ENCODE peak calls at places on chromosome 4, in nine cellular contexts. R, F, D, L, V, C, W, K and U are unnamed samples.

GRCh38 chr4:37936889-37937498 is 23.2 kb upstream of the PTTG2 start:
- ATAC-seq in R (peak; percentile 48), F (peak; percentile 34), D (peak; percentile 61), L (no peak), V (no peak), C (no peak), W (no peak), K (peak; percentile 40), U (no peak)

GRCh38 chr4:39044947-39045734 is 12.9 kb upstream of the TMEM156 start:
- ATAC-seq in R (peak; percentile 47), F (peak; percentile 23), D (peak; percentile 54), L (peak; percentile 20), V (peak; percentile 65), C (peak; percentile 26), W (peak; percentile 15), K (peak; percentile 51), U (peak; percentile 63)

GRCh38 chr4:147683172-147683571 is 791 bp downstream of the PRMT9 start:
- ATAC-seq in R (no peak), F (peak; percentile 72), D (peak; percentile 58), L (no peak), V (peak; percentile 38), C (peak; percentile 40), W (no peak), K (peak; percentile 51), U (peak; percentile 40)

GRCh38 chr4:40723728-40724127 is 26.0 kb upstream of the NSUN7 start:
- ATAC-seq in R (no peak), F (peak; percentile 39), D (no peak), L (no peak), V (no peak), C (no peak), W (no peak), K (no peak), U (no peak)

GRCh38 chr4:122687450-122688121 is 44.9 kb upstream of the BBS12 start:
- ATAC-seq in R (no peak), F (no peak), D (no peak), L (no peak), V (no peak), C (peak; percentile 62), W (peak; percentile 52), K (no peak), U (no peak)

GRCh38 chr4:159117564-159117963 is 14.7 kb downstream of the RAPGEF2 start:
- ATAC-seq in R (no peak), F (no peak), D (peak; percentile 51), L (no peak), V (no peak), C (peak; percentile 25), W (no peak), K (peak; percentile 53), U (no peak)

GRCh38 chr4:3690576-3691152 is 75.5 kb upstream of the ADRA2C start:
- ATAC-seq in R (no peak), F (no peak), D (no peak), L (no peak), V (no peak), C (no peak), W (no peak), K (no peak), U (no peak)

GRCh38 chr4:187218705-187219245 is 495.1 kb upstream of the FAT1 start:
- ATAC-seq in R (no peak), F (no peak), D (no peak), L (no peak), V (no peak), C (no peak), W (no peak), K (no peak), U (no peak)

GRCh38 chr4:173170210-173170778 is 1.7 kb downstream of the GALNT7 start:
- ATAC-seq in R (no peak), F (no peak), D (no peak), L (no peak), V (peak; percentile 2), C (no peak), W (no peak), K (no peak), U (no peak)

GRCh38 chr4:152045781-152046571 is 285.2 kb upstream of the GATB start:
- ATAC-seq in R (peak; percentile 95), F (peak; percentile 97), D (peak; percentile 94), L (no peak), V (peak; percentile 85), C (peak; percentile 83), W (no peak), K (peak; percentile 92), U (peak; percentile 65)

DNA sequence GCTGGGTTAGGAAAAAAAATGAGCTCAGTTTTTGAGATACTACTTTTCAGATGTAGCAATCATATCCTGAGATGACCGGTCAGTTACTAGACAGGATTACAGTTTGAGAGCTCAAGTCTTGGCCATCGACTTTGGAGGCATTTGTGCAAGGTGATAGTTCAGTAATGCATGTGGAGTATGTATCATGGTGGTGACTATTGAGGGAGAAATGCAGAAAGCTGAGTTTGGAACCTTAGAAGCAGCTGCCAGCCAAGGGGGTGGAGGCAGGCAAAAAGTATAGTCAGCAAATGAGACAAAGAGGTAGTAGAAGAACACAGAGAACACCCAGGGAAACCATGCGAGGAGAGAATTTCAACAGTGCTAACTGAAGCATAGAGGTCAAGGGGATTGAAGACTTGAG is 48.7 kb upstream of the SLC4A4 start:
- ATAC-seq in R (no peak), F (no peak), D (no peak), L (no peak), V (no peak), C (no peak), W (no peak), K (no peak), U (peak; percentile 34)
- TF ChIP-seq CTCF in R (no peak), F (no peak), D (no peak), L (no peak), V (no peak), C (no peak), W (no peak), K (no peak), U (no peak)

GRCh38 chr4:184751585-184751956 is 17.7 kb upstream of the CENPU start:
- ATAC-seq in R (no peak), F (no peak), D (no peak), L (no peak), V (no peak), C (no peak), W (no peak), K (no peak), U (no peak)

GRCh38 chr4:184752496-184753275 is 18.8 kb upstream of the CENPU start:
- ATAC-seq in R (no peak), F (no peak), D (no peak), L (no peak), V (no peak), C (no peak), W (no peak), K (no peak), U (no peak)

GRCh38 chr4:184755278-184755677 is 21.4 kb upstream of the CENPU start:
- ATAC-seq in R (no peak), F (peak; percentile 22), D (no peak), L (no peak), V (no peak), C (no peak), W (no peak), K (no peak), U (peak; percentile 42)

GRCh38 chr4:184757810-184758209 is 23.9 kb upstream of the CENPU start:
- ATAC-seq in R (no peak), F (no peak), D (peak; percentile 36), L (no peak), V (no peak), C (no peak), W (no peak), K (no peak), U (peak; percentile 77)

DNA sequence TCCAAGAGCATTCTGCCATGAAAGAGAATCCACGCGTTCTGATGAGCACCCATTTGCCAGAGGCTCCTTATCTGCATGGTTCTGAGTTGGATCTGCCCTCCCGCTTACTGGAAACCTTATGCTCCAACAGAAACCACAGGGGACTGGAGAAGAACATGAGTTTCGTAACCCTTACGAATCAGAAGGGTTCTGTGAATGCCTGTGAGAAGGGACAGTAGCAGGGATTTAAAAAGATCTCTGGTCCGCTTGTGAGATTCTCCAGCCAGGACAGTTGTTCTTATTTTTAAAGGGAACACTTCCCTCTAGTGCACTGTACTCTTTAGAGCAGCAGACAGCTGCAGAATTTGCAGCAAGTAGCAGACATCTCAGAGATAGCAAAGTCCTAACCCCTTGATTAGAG is 22.5 kb upstream of the CENPU start:
- ATAC-seq in R (no peak), F (peak; percentile 46), D (peak; percentile 52), L (no peak), V (no peak), C (no peak), W (no peak), K (no peak), U (peak; percentile 80)
- TF ChIP-seq CTCF in R (no peak), F (no peak), D (no peak), L (no peak), V (no peak), C (no peak), W (no peak), K (no peak), U (no peak)

GRCh38 chr4:21181716-21182115 is 481.5 kb downstream of the PACRGL start:
- ATAC-seq in R (no peak), F (no peak), D (no peak), L (no peak), V (no peak), C (no peak), W (no peak), K (no peak), U (no peak)

DNA sequence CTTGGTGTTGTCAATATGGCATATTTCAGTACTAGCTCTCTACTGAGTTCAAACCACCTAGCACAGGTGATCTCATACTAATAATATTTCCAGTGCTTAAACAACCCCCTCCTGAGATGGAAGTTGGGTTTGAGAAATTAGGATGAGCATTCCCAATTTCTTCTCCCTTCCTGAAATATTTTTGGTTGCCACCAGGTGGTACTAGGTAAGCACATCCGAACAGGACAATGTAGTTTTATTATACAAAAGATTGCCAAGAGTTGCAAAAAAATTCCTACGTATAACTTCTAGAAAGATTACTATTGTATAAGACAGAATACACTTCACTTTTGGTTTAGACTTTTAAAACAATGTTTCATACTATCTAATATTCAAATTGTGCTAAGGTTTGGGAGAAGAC is 484.5 kb downstream of the PACRGL start:
- ATAC-seq in R (no peak), F (no peak), D (no peak), L (no peak), V (no peak), C (no peak), W (no peak), K (no peak), U (no peak)
- TF ChIP-seq CTCF in R (peak; percentile 16), F (no peak), D (no peak), L (no peak), V (no peak), C (no peak), W (no peak), K (no peak), U (no peak)

DNA sequence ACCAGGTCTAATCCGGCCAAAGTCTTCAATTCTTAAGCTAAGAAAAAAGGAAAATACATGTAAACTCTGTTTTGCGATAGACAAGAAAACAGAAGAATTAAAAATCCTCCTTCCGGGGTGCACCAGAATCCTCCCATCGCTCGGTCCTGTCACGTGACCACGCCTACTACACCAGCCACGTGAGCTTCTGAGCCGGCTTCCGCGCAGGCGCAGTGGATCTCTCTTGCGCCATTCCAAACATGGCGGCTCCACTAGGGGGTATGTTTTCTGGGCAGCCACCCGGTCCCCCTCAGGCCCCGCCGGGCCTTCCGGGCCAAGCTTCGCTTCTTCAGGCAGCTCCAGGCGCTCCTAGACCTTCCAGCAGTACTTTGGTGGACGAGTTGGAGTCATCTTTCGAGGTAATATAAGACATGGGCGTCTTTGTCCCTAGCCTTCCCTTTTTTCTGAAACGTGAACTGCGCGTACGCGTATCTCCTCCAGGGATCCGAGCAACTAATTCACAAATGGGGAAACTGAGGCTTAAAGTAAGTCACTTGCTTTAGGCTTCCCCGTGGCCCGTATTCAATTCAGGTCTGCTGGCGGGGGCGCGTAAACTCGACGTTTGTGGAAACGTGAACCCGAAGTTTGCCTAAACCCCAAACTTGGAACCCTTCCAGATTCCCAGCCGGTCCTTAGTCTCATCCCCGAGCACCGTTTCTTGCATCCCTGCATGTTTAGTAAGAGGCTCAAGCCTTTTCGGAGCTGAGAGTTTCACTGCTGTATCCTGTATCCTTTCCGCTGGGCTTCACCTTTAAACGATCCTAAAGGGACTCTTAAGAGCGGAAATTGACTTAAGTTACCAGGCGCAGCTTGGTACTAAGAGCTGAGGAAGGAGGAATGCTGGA is at the start of gene MED28:
- ATAC-seq in R (peak; percentile 87), F (peak; percentile 97), D (peak; percentile 99), L (peak; percentile 89), V (peak; percentile 88), C (peak; percentile 89), W (peak; percentile 87), K (peak; percentile 84), U (peak; percentile 96)
- TF ChIP-seq CTCF in R (no peak), F (peak; percentile 12), D (no peak), L (no peak), V (no peak), C (peak; percentile 2), W (no peak), K (peak; percentile 25), U (peak; percentile 32)